ENCODE peak calls at places on chromosome 19, in four cellular contexts. N, I, L and S are unnamed samples.

GRCh38 chr19:40530091-40530901 is 46.4 kb upstream of the SHKBP1 start:
- DNase-seq in N (no peak), L (no peak), I (no peak), S (peak)

GRCh38 chr19:11098861-11099260 is 9.6 kb downstream of the LDLR start:
- DNase-seq in N (no peak), L (no peak), I (no peak), S (no peak)

GRCh38 chr19:19460761-19461265 is 54.5 kb downstream of the TSSK6 start:
- DNase-seq in I (no peak), L (peak), N (peak), S (peak)

GRCh38 chr19:36110487-36111199 is at the start of gene OVOL3:
- DNase-seq in I (no peak), N (no peak), L (no peak), S (peak)

GRCh38 chr19:32191921-32192320 is 153.5 kb upstream of the ZNF507 start:
- DNase-seq in N (no peak), L (no peak), I (no peak), S (no peak)

GRCh38 chr19:11322269-11323024 is 17.0 kb downstream of the RAB3D start:
- DNase-seq in L (no peak), I (no peak), N (no peak), S (no peak)

GRCh38 chr19:23437901-23438300 is 42.6 kb upstream of the ZNF91 start:
- DNase-seq in N (no peak), I (no peak), L (no peak), S (no peak)

GRCh38 chr19:45179063-45179847 is 671 bp downstream of the BLOC1S3 start:
- DNase-seq in N (peak), I (no peak), L (peak), S (no peak)

GRCh38 chr19:51965583-51965982 is 21.1 kb downstream of the ZNF350 start:
- DNase-seq in L (no peak), I (no peak), N (no peak), S (no peak)

GRCh38 chr19:29389495-29389894 is 136.3 kb upstream of the VSTM2B start:
- DNase-seq in L (no peak), I (no peak), N (no peak), S (no peak)

GRCh38 chr19:335072-335471 is 9.5 kb downstream of the MIER2 start:
- DNase-seq in I (no peak), N (no peak), L (no peak), S (no peak)